ENCODE peak calls at places on chromosomes 12 and 14, in nine cellular contexts. X, C, V, K, T, B, Q, O and D are unnamed samples.

GRCh38 chr14:74945852-74946658 is 9.3 kb downstream of the PGF start:
- DNase-seq in X (peak; percentile 47), C (peak; percentile 49), V (peak; percentile 77), K (peak; percentile 95), T (peak; percentile 62), B (peak; percentile 72), Q (peak; percentile 81), O (peak; percentile 80), D (peak; percentile 73)

GRCh38 chr14:81868172-81868571 is 334.5 kb upstream of the SEL1L start:
- DNase-seq in X (no peak), C (no peak), V (no peak), K (no peak), T (no peak), B (no peak), Q (no peak), O (no peak), D (no peak)

GRCh38 chr12:58787021-58787760 is 133.1 kb downstream of the LRIG3 start:
- DNase-seq in X (no peak), C (no peak), V (no peak), K (no peak), T (peak; percentile 41), B (no peak), Q (no peak), O (no peak), D (no peak)

GRCh38 chr14:73718742-73719251 is 4.6 kb upstream of the PNMA1 start:
- DNase-seq in X (no peak), C (no peak), V (no peak), K (no peak), T (peak; percentile 42), B (no peak), Q (no peak), O (no peak), D (no peak)

GRCh38 chr12:121577443-121578180 is 3.2 kb downstream of the KDM2B start:
- DNase-seq in X (no peak), C (no peak), V (no peak), K (no peak), T (no peak), B (no peak), Q (no peak), O (no peak), D (no peak)

GRCh38 chr14:88269816-88270416 is 53.2 kb downstream of the KCNK10 start:
- DNase-seq in X (no peak), C (no peak), V (no peak), K (no peak), T (no peak), B (no peak), Q (no peak), O (peak; percentile 25), D (no peak)

GRCh38 chr14:64946310-64947045 is 3.9 kb upstream of the GPX2 start:
- DNase-seq in X (no peak), C (no peak), V (no peak), K (no peak), T (no peak), B (no peak), Q (no peak), O (no peak), D (no peak)

GRCh38 chr12:95114766-95115450 is 41.5 kb upstream of the NR2C1 start:
- DNase-seq in X (no peak), C (no peak), V (peak; percentile 13), K (no peak), T (no peak), B (no peak), Q (no peak), O (no peak), D (no peak)

GRCh38 chr12:56487448-56488040 is 417 bp downstream of the GLS2 start:
- DNase-seq in X (no peak), C (no peak), V (no peak), K (no peak), T (no peak), B (peak; percentile 68), Q (peak; percentile 25), O (peak; percentile 80), D (no peak)

GRCh38 chr14:104722938-104723650 is 935 bp upstream of the ADSS1 start:
- DNase-seq in X (no peak), C (no peak), V (no peak), K (peak; percentile 28), T (no peak), B (no peak), Q (no peak), O (no peak), D (no peak)
- H3K4me3 ChIP-seq in X (no peak overlapping the region), C (peak overlapping the region; percentile 72), V (no peak overlapping the region), K (no peak overlapping the region), T (no peak overlapping the region), B (peak overlapping the region; percentile 84), Q (no peak overlapping the region), O (no peak overlapping the region), D (no peak overlapping the region)

GRCh38 chr12:57755194-57755453 is 221 bp downstream of the MARCHF9 start:
- DNase-seq in X (no peak), C (no peak), V (no peak), K (no peak), T (no peak), B (no peak), Q (no peak), O (no peak), D (no peak)
- TF ChIP-seq CTCF in X (no peak), C (no peak), V (no peak), K (no peak), T (no peak), B (no peak), Q (no peak), O (no peak), D (no peak)

GRCh38 chr12:54298904-54299303 is 1.9 kb downstream of the NFE2 start:
- DNase-seq in X (no peak), C (no peak), V (no peak), K (no peak), T (no peak), B (no peak), Q (no peak), O (no peak), D (no peak)

GRCh38 chr12:54301428-54302045 is 722 bp upstream of the NFE2 start:
- DNase-seq in X (no peak), C (no peak), V (no peak), K (no peak), T (no peak), B (no peak), Q (no peak), O (no peak), D (no peak)

GRCh38 chr12:54299515-54300266 is 1.1 kb downstream of the NFE2 start:
- DNase-seq in X (no peak), C (no peak), V (no peak), K (no peak), T (no peak), B (no peak), Q (no peak), O (no peak), D (peak; percentile 39)

GRCh38 chr12:54300732-54301427 is at the start of gene NFE2:
- DNase-seq in X (peak; percentile 72), C (no peak), V (peak; percentile 83), K (peak; percentile 63), T (peak; percentile 70), B (peak; percentile 86), Q (peak; percentile 39), O (peak; percentile 61), D (peak; percentile 65)

GRCh38 chr12:54300267-54300731 is 516 bp downstream of the NFE2 start:
- DNase-seq in X (no peak), C (no peak), V (no peak), K (no peak), T (no peak), B (no peak), Q (no peak), O (no peak), D (no peak)
- H3K4me3 ChIP-seq in X (peak overlapping the region; percentile 55), C (peak overlapping the region; percentile 16), V (peak overlapping the region; percentile 10), K (peak overlapping the region; percentile 29), T (peak overlapping the region; percentile 28), B (peak overlapping the region; percentile 44), Q (no peak overlapping the region), O (no peak overlapping the region), D (peak overlapping the region; percentile 49)

GRCh38 chr14:37237094-37237493 is 39.4 kb downstream of the MIPOL1 start:
- DNase-seq in X (no peak), C (no peak), V (no peak), K (no peak), T (no peak), B (no peak), Q (no peak), O (no peak), D (no peak)
- TF ChIP-seq CTCF in X (no peak), C (no peak), V (no peak), K (no peak), T (no peak), B (no peak), Q (no peak), O (no peak), D (no peak)

DNA sequence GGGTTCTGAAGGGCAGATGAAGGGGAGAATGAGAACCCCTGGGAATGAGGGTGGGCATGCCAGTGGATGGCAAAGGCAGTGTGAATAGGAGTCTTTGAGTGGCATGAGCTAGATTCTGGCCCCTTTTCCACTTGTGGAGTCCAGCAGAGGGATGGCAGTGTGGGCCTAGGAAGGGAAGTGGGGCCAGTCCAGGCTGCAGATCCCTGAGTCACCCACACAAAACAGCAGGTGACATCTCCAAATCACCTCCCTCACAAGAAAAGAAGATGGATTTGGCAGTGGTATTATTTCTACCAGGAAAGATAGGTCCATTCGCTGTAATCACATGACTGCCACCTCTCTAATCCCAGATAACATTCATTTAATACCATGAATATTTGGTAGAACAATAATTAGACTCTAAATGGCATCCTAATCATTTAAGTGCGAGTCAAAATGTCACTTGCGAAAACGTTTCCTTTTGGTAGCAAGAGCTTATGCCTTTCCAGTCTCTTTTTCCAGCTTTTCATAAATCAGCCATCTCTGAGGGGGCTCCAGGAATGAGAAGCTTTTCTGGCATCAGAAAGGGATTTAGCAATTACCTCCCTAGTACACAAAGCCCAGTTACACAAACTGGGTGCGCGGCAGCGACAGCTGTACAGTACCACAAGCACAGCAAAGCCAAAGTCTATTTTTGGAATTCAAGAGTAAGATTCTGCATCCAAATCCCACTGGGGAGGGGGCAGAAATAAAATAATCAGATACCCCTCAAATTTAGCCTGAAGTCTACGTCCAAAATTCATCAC is 151.1 kb downstream of the TTC7B start:
- DNase-seq in X (no peak), C (no peak), V (peak; percentile 44), K (no peak), T (no peak), B (no peak), Q (no peak), O (no peak), D (no peak)
- H3K4me3 ChIP-seq in X (no peak overlapping the region), C (no peak overlapping the region), V (no peak overlapping the region), K (no peak overlapping the region), T (no peak overlapping the region), B (no peak overlapping the region), Q (no peak overlapping the region), O (no peak overlapping the region), D (no peak overlapping the region)

GRCh38 chr12:48442191-48442828 is 30.0 kb upstream of the ANP32D start:
- DNase-seq in X (no peak), C (no peak), V (no peak), K (peak; percentile 15), T (no peak), B (no peak), Q (no peak), O (no peak), D (no peak)
- TF ChIP-seq CTCF in X (no peak), C (no peak), V (peak; percentile 4), K (no peak), T (no peak), B (no peak), Q (no peak), O (no peak), D (no peak)